ENCODE peak calls at places on chromosomes 12 and 14, in seven cellular contexts. Q is kidney epithelial cell, R is astrocyte, U is ovary, N is fibroblast of the aortic adventitia, A is uterus, Z is GM23248. Y is an unnamed sample.

GRCh38 chr12:14618990-14619389 is 51.3 kb upstream of the PLBD1 start:
- DNase-seq in Q (no peak), R (peak), U (no peak), N (peak), A (no peak), Z (peak), Y (peak)

GRCh38 chr14:69845050-69845581 is 34.1 kb upstream of the SMOC1 start:
- DNase-seq in Q (no peak), R (no peak), U (no peak), N (no peak), A (no peak), Z (no peak), Y (no peak)

GRCh38 chr12:86712425-86712843 is 456.2 kb upstream of the MGAT4C start:
- DNase-seq in Q (peak), R (peak), U (no peak), N (peak), A (no peak), Z (peak), Y (peak)

GRCh38 chr14:72679591-72680151 is 214.2 kb downstream of the DPF3 start:
- DNase-seq in Q (no peak), R (no peak), U (no peak), N (no peak), A (no peak), Z (no peak), Y (no peak)

GRCh38 chr12:124514996-124515932 is 52.1 kb downstream of the NCOR2 start:
- DNase-seq in Q (no peak), R (no peak), U (no peak), N (no peak), A (no peak), Z (no peak), Y (no peak)

GRCh38 chr12:51751657-51752056 is 96.9 kb downstream of the FIGNL2 start:
- DNase-seq in Q (no peak), R (no peak), U (no peak), N (peak), A (no peak), Z (no peak), Y (peak)

GRCh38 chr12:27198036-27198435 is 46.0 kb upstream of the STK38L start:
- DNase-seq in Q (no peak), R (peak), U (no peak), N (peak), A (peak), Z (peak), Y (no peak)

GRCh38 chr12:14982986-14983385 is 10.1 kb downstream of the PDE6H start:
- DNase-seq in Q (no peak), R (no peak), U (no peak), N (no peak), A (no peak), Z (no peak), Y (no peak)

GRCh38 chr12:114848661-114849060 is 164.7 kb upstream of the TBX3 start:
- DNase-seq in Q (no peak), R (peak), U (no peak), N (peak), A (no peak), Z (peak), Y (no peak)

GRCh38 chr12:28611115-28611435 is 420.8 kb downstream of the CCDC91 start:
- DNase-seq in Q (peak), R (peak), U (no peak), N (peak), A (peak), Z (peak), Y (no peak)

GRCh38 chr12:44285321-44285720 is 449.4 kb downstream of the TMEM117 start:
- DNase-seq in Q (no peak), R (no peak), U (no peak), N (no peak), A (no peak), Z (no peak), Y (peak)

GRCh38 chr14:96257900-96258299 is 1.9 kb downstream of the BDKRB1 start:
- DNase-seq in Q (no peak), R (no peak), U (no peak), N (no peak), A (no peak), Z (no peak), Y (no peak)

GRCh38 chr14:96254696-96255095 is 1.3 kb upstream of the BDKRB1 start:
- DNase-seq in Q (no peak), R (no peak), U (no peak), N (no peak), A (no peak), Z (no peak), Y (no peak)

GRCh38 chr14:96256420-96256819 is 410 bp downstream of the BDKRB1 start:
- DNase-seq in Q (no peak), R (no peak), U (no peak), N (peak), A (no peak), Z (peak), Y (no peak)

GRCh38 chr14:96257056-96257455 is 1.0 kb downstream of the BDKRB1 start:
- DNase-seq in Q (no peak), R (no peak), U (no peak), N (no peak), A (no peak), Z (no peak), Y (no peak)

DNA sequence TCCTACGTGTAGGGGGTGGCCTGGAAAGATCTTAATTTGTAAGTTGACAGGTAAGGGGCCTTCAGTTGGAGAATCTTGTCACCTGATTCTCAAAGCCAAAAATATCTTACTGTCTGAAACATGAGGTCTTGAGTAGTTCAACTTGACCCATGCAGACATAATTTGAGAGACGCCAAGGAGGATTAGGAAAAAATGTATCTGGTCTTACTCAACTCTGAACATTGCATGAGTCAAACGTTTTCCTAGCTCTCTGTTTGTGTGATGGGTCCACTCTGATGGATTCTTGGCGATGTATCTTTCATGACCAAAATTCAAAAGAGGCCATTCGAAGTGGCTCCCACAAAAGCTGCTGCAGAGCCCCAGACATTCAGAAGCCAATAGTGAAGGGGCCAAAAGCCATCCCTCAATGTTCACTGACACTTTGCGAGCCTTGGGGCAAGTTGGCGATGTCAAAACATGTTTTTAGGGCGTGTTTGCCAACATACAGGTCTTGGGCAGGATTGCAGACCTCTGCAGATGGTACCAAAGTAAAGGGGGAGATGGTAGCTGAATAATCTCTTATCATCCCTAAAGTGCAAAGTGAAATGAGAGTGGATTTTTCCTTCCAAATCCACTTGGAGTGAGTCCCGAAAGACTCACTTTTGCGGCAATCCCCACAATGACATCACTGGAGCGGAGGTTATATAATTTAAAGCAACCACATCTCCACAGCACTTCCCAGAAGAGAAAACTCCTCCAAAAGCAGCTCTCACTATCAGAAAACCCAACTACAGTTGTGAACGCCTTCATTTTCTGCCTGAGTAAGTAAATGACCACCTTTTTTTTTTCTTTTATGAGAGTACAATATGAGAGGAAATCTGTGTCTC is at the start of gene BDKRB1:
- DNase-seq in Q (no peak), R (peak), U (no peak), N (peak), A (no peak), Z (peak), Y (no peak)
- H3K4me3 ChIP-seq in Q (no peak), R (no peak), U (no peak), N (peak), A (no peak), Z (peak), Y (no peak)

GRCh38 chr14:37198273-37198598 is 499 bp downstream of the MIPOL1 start:
- DNase-seq in Q (no peak), R (no peak), U (no peak), N (no peak), A (no peak), Z (no peak), Y (no peak)
- H3K4me3 ChIP-seq in Q (peak), R (peak), U (peak), N (peak), A (peak), Z (peak), Y (peak)

DNA sequence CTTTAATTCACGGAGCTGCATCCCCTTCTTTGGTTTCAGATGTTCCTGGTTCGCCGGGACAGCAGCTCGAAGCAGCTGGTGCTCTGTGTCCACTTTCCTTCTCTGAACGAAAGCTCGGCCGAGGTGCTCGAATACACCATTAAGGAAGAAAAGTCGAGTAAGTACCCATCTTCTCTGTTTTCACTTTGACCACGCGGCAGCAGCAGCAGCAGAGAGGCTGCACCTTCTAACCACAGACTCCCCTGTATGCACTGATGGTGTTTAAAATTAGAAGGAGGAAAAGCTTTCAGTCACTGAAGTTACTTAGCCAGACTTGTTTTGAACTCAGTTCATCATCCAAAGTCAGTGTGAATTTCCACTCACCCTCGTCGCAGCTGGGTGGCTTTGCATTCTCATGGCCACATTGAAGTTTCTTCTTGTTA is 63.8 kb downstream of the RIN3 start:
- DNase-seq in Q (no peak), R (no peak), U (no peak), N (no peak), A (no peak), Z (no peak), Y (no peak)
- H3K4me3 ChIP-seq in Q (no peak), R (no peak), U (no peak), N (no peak), A (no peak), Z (no peak), Y (no peak)

DNA sequence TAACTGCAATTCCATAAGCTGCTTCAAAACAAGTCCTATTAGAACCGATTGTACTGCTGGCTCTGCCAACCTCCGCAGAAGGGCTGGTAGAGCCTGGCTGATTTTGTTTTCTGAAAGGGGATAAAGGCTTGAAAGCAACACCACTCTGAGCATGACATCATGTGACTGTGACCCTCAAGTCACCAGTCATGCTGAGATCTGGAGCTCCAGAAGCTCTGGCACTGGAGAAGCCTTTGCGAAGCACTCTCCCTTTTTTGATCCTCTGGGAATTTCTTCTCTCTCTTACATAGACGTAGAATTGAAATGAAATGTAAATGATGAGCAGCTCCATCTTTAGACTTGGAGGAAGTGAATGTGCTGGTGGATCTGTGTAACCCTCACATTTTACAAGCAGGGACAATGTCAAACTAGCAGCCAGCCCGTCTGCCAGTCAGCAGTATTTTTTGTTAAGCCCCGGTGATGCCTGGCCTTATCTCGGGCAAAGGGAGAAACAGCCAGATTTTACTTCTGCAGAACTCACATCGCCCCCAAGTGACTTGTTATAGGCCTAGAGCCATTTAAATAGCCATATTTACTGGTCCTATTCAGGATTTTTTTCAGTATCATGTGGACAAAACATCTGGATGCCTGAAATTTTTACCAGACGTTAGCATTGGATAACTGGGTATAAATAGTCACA is 112.1 kb upstream of the NPAS3 start:
- DNase-seq in Q (no peak), R (peak), U (no peak), N (peak), A (no peak), Z (peak), Y (peak)
- H3K4me3 ChIP-seq in Q (no peak), R (no peak), U (no peak), N (no peak), A (no peak), Z (no peak), Y (no peak)

GRCh38 chr14:50978888-50979287 is 34.6 kb upstream of the PYGL start:
- DNase-seq in Q (no peak), R (no peak), U (no peak), N (no peak), A (no peak), Z (no peak), Y (no peak)
- H3K4me3 ChIP-seq in Q (no peak), R (no peak), U (no peak), N (no peak), A (no peak), Z (no peak), Y (no peak)

Y was measured in A673.